ENCODE peak calls at places on chromosomes 2 and 18, in eight cellular contexts. M is foreskin melanocyte; P is thoracic aorta; H is thyroid gland; G is nucleus accumbens; I is stimulated activated naive CD8-positive, alpha-beta T cell treated with anti-CD3 and anti-CD28 coated beads, Interleukin-15, Interleukin-2, amounts not matched to agents 100 U/mL and 50 U/mL, for 24 hours; L is tibial artery; X is COR-L47. B is an unnamed sample.

GRCh38 chr2:201517094-201517493 is 65.6 kb downstream of the STRADB start:
- DNase-seq in M (no peak), P (no peak), H (no peak), G (no peak), I (no peak), L (no peak), X (no peak), B (no peak)

GRCh38 chr2:44131177-44131576 is 37.5 kb upstream of the PPM1B start:
- DNase-seq in M (no peak), P (no peak), H (no peak), G (no peak), I (no peak), L (no peak), X (no peak), B (no peak)

GRCh38 chr2:74937221-74937880 is 21.1 kb upstream of the POLE4 start:
- DNase-seq in M (no peak), P (no peak), H (no peak), G (no peak), I (no peak), L (no peak), X (no peak), B (no peak)

GRCh38 chr2:159030674-159031380 is 62.4 kb downstream of the TANC1 start:
- DNase-seq in M (no peak), P (no peak), H (peak; percentile 47), G (no peak), I (no peak), L (peak; percentile 75), X (no peak), B (no peak)

GRCh38 chr2:205197468-205198129 is 484.7 kb upstream of the NRP2 start:
- DNase-seq in M (no peak), P (no peak), H (no peak), G (no peak), I (peak; percentile 24), L (no peak), X (no peak), B (no peak)

GRCh38 chr2:219028141-219028540 is 13.2 kb downstream of the CFAP65 start:
- DNase-seq in M (no peak), P (no peak), H (no peak), G (no peak), I (no peak), L (no peak), X (no peak), B (no peak)

GRCh38 chr18:7980661-7981060 is 413.5 kb downstream of the PTPRM start:
- DNase-seq in M (no peak), P (no peak), H (peak; percentile 91), G (no peak), I (no peak), L (no peak), X (no peak), B (no peak)

GRCh38 chr2:122491011-122491410 is 735.6 kb downstream of the TSN start:
- DNase-seq in M (no peak), P (no peak), H (no peak), G (no peak), I (no peak), L (no peak), X (no peak), B (no peak)

GRCh38 chr2:23565814-23566213 is 180.8 kb downstream of the KLHL29 start:
- DNase-seq in M (no peak), P (no peak), H (no peak), G (no peak), I (no peak), L (no peak), X (no peak), B (no peak)

GRCh38 chr2:200765139-200765951 is 46.4 kb upstream of the BZW1 start:
- DNase-seq in M (peak; percentile 50), P (no peak), H (no peak), G (no peak), I (peak; percentile 44), L (no peak), X (no peak), B (no peak)

GRCh38 chr18:78082776-78083175 is 833.1 kb downstream of the GALR1 start:
- DNase-seq in M (no peak), P (no peak), H (no peak), G (no peak), I (no peak), L (no peak), X (peak; percentile 91), B (no peak)

GRCh38 chr2:69067026-69067630 is 54.1 kb downstream of the ANTXR1 start:
- DNase-seq in M (no peak), P (no peak), H (no peak), G (no peak), I (no peak), L (no peak), X (no peak), B (no peak)

GRCh38 chr18:34977787-34978532 is 63.3 kb upstream of the MAPRE2 start:
- DNase-seq in M (no peak), P (peak; percentile 13), H (peak; percentile 53), G (no peak), I (peak; percentile 73), L (no peak), X (peak; percentile 57), B (peak; percentile 86)

GRCh38 chr2:112092286-112093041 is 37.4 kb downstream of the TMEM87B start:
- DNase-seq in M (no peak), P (no peak), H (peak; percentile 92), G (no peak), I (peak; percentile 10), L (no peak), X (no peak), B (no peak)

GRCh38 chr2:160041091-160041490 is 21.3 kb downstream of the PLA2R1 start:
- DNase-seq in M (no peak), P (no peak), H (no peak), G (no peak), I (no peak), L (no peak), X (no peak), B (no peak)

GRCh38 chr2:147133273-147133901 is 711.4 kb upstream of the ACVR2A start:
- DNase-seq in M (no peak), P (no peak), H (no peak), G (no peak), I (no peak), L (no peak), X (peak; percentile 79), B (no peak)

GRCh38 chr2:168135121-168135520 is 112.3 kb downstream of the STK39 start:
- DNase-seq in M (no peak), P (no peak), H (no peak), G (no peak), I (no peak), L (no peak), X (no peak), B (no peak)

GRCh38 chr2:134375935-134376334 is 122.1 kb downstream of the MGAT5 start:
- DNase-seq in M (peak; percentile 33), P (no peak), H (no peak), G (no peak), I (no peak), L (no peak), X (peak; percentile 65), B (peak; percentile 35)

GRCh38 chr2:237290249-237290648 is 123.7 kb downstream of the COL6A3 start:
- DNase-seq in M (no peak), P (peak; percentile 58), H (peak; percentile 54), G (no peak), I (no peak), L (peak; percentile 95), X (no peak), B (no peak)

GRCh38 chr2:109032229-109032800 is 43.3 kb upstream of the EDAR start:
- DNase-seq in M (no peak), P (no peak), H (no peak), G (no peak), I (peak; percentile 29), L (no peak), X (no peak), B (no peak)

GRCh38 chr2:232350804-232351685 is 27.5 kb upstream of the ALPP start:
- DNase-seq in M (no peak), P (no peak), H (peak; percentile 41), G (no peak), I (no peak), L (peak; percentile 56), X (no peak), B (peak; percentile 19)

GRCh38 chr2:109356251-109357035 is 227.4 kb downstream of the SH3RF3 start:
- DNase-seq in M (no peak), P (no peak), H (peak; percentile 42), G (no peak), I (no peak), L (no peak), X (no peak), B (no peak)

GRCh38 chr2:166011660-166012059 is 58.1 kb upstream of the TTC21B start:
- DNase-seq in M (no peak), P (no peak), H (no peak), G (no peak), I (no peak), L (no peak), X (no peak), B (no peak)

GRCh38 chr2:16630463-16630862 is 35.2 kb downstream of the CYRIA start:
- DNase-seq in M (no peak), P (no peak), H (no peak), G (no peak), I (no peak), L (no peak), X (no peak), B (no peak)

GRCh38 chr2:146374505-146374904 is 1470.3 kb upstream of the ACVR2A start:
- DNase-seq in M (no peak), P (no peak), H (no peak), G (no peak), I (no peak), L (no peak), X (no peak), B (no peak)

GRCh38 chr2:126856403-126856802 is 42.3 kb upstream of the TEX51 start:
- DNase-seq in M (no peak), P (no peak), H (peak; percentile 3), G (no peak), I (no peak), L (no peak), X (no peak), B (no peak)

GRCh38 chr2:16482485-16482884 is 183.1 kb downstream of the CYRIA start:
- DNase-seq in M (no peak), P (no peak), H (no peak), G (no peak), I (no peak), L (no peak), X (no peak), B (no peak)

GRCh38 chr2:143575340-143575739 is 446.1 kb downstream of the ARHGAP15 start:
- DNase-seq in M (peak; percentile 20), P (no peak), H (no peak), G (no peak), I (no peak), L (no peak), X (no peak), B (no peak)